ENCODE peak calls at places on chromosomes 12 and 14, in seven cellular contexts. I is BJ; P is CD8-positive, alpha-beta T cell; H is HCT116; C is colonic mucosa; Z is dorsolateral prefrontal cortex; J is adrenal gland. Y is an unnamed sample.
A peak's percentile ranks its signal among the peaks of the same experiment; 100 is the strongest.

GRCh38 chr12:80121661-80122060 is 22.3 kb downstream of the OTOGL start:
- DNase-seq in P (no peak), J (no peak), C (no peak), H (no peak), Z (no peak), I (no peak), Y (no peak)

GRCh38 chr12:107903377-107904061 is 129.0 kb downstream of the ASCL4 start:
- DNase-seq in J (peak; percentile 35), C (peak; percentile 84), Z (peak; percentile 29), P (no peak), I (no peak), H (no peak), Y (no peak)

GRCh38 chr14:26138764-26139445 is 458.9 kb downstream of the NOVA1 start:
- DNase-seq in Z (no peak), C (no peak), H (no peak), P (no peak), J (no peak), I (no peak), Y (peak; percentile 84)

GRCh38 chr14:95023886-95024285 is 133.4 kb downstream of the DICER1 start:
- DNase-seq in J (no peak), C (peak; percentile 16), P (no peak), I (no peak), H (no peak), Z (no peak), Y (no peak)

GRCh38 chr14:84591827-84592540 is 938.0 kb upstream of the FLRT2 start:
- DNase-seq in I (no peak), C (no peak), H (no peak), J (no peak), P (no peak), Z (no peak), Y (no peak)

GRCh38 chr14:103144085-103144484 is 20.8 kb downstream of the TNFAIP2 start:
- DNase-seq in Z (no peak), P (no peak), J (no peak), I (peak; percentile 79), H (no peak), C (no peak), Y (peak; percentile 61)

GRCh38 chr14:100193417-100194357 is 34.2 kb upstream of the DEGS2 start:
- DNase-seq in Z (peak; percentile 27), J (no peak), C (no peak), P (no peak), I (no peak), H (no peak), Y (no peak)

GRCh38 chr12:32248594-32249140 is 142.0 kb downstream of the BICD1 start:
- DNase-seq in H (no peak), P (no peak), Z (no peak), I (no peak), C (no peak), J (no peak), Y (peak; percentile 74)

GRCh38 chr14:63174760-63175191 is 29.5 kb upstream of the RHOJ start:
- DNase-seq in C (no peak), H (peak; percentile 12), I (peak; percentile 54), P (no peak), J (no peak), Z (no peak), Y (peak; percentile 64)

GRCh38 chr12:160858-161257 is 53.1 kb downstream of the SLC6A12 start:
- DNase-seq in H (no peak), P (no peak), C (no peak), J (no peak), Z (no peak), I (no peak), Y (no peak)

GRCh38 chr12:32457251-32458025 is 58.1 kb downstream of the FGD4 start:
- DNase-seq in P (no peak), C (no peak), J (no peak), Z (no peak), H (no peak), I (no peak), Y (no peak)

GRCh38 chr12:15788266-15789214 is 648 bp downstream of the EPS8 start:
- DNase-seq in J (peak; percentile 45), P (no peak), C (peak; percentile 68), Z (peak; percentile 40), I (no peak), H (peak; percentile 34), Y (peak; percentile 50)

GRCh38 chr14:51395361-51395849 is 155.4 kb downstream of the TMX1 start:
- DNase-seq in P (no peak), I (peak; percentile 91), C (no peak), H (no peak), Z (no peak), J (peak; percentile 19), Y (peak; percentile 99)

GRCh38 chr12:95532851-95533250 is 18.4 kb downstream of the USP44 start:
- DNase-seq in I (no peak), Z (no peak), P (no peak), J (no peak), H (no peak), C (no peak), Y (peak; percentile 58)

GRCh38 chr14:80586116-80586515 is 355.4 kb downstream of the CEP128 start:
- DNase-seq in J (no peak), C (no peak), P (no peak), Z (no peak), H (no peak), I (no peak), Y (no peak)

GRCh38 chr14:61148742-61149350 is 132.3 kb downstream of the TMEM30B start:
- DNase-seq in I (no peak), H (no peak), Z (no peak), P (no peak), C (no peak), J (no peak), Y (no peak)

GRCh38 chr14:83842536-83842935 is 1687.4 kb upstream of the FLRT2 start:
- DNase-seq in C (no peak), J (no peak), I (no peak), Z (no peak), P (no peak), H (no peak), Y (no peak)

GRCh38 chr14:24940213-24940783 is 109.6 kb downstream of the STXBP6 start:
- DNase-seq in J (no peak), I (no peak), Z (no peak), H (no peak), P (no peak), C (no peak), Y (no peak)

GRCh38 chr12:91327136-91327535 is 144.5 kb upstream of the DCN start:
- DNase-seq in J (no peak), C (no peak), Z (no peak), P (no peak), I (no peak), H (no peak), Y (no peak)

GRCh38 chr12:119417440-119417839 is 82.9 kb downstream of the CCDC60 start:
- DNase-seq in I (no peak), H (no peak), Z (no peak), P (no peak), J (no peak), C (no peak), Y (no peak)

GRCh38 chr12:26233620-26234019 is 38.2 kb downstream of the SSPN start:
- DNase-seq in H (no peak), J (no peak), P (no peak), C (no peak), I (no peak), Z (no peak), Y (no peak)

GRCh38 chr14:31660191-31660590 is 99.0 kb downstream of the NUBPL start:
- DNase-seq in Z (no peak), C (no peak), H (no peak), P (no peak), I (no peak), J (no peak), Y (no peak)

GRCh38 chr12:106758349-106758951 is 16.0 kb upstream of the RIC8B start:
- DNase-seq in C (peak; percentile 81), Z (no peak), H (no peak), J (no peak), I (no peak), P (no peak), Y (no peak)

GRCh38 chr12:5433840-5434646 is 2.1 kb downstream of the NTF3 start:
- DNase-seq in C (no peak), Z (no peak), J (no peak), H (no peak), I (no peak), P (no peak), Y (no peak)

GRCh38 chr12:5434647-5434968 is 2.7 kb downstream of the NTF3 start:
- DNase-seq in Z (no peak), I (no peak), H (no peak), C (no peak), J (no peak), P (no peak), Y (no peak)

GRCh38 chr12:5435161-5435560 is 3.3 kb downstream of the NTF3 start:
- DNase-seq in I (no peak), Z (no peak), P (no peak), C (no peak), J (no peak), H (no peak), Y (no peak)

GRCh38 chr12:5432011-5432400 is at the start of gene NTF3:
- DNase-seq in H (no peak), Z (no peak), I (no peak), C (no peak), J (no peak), P (no peak), Y (no peak)

GRCh38 chr12:5433081-5433839 is 1.4 kb downstream of the NTF3 start:
- DNase-seq in Z (no peak), I (no peak), H (no peak), J (no peak), P (no peak), C (no peak), Y (no peak)
- H3K27me3 ChIP-seq in Z (peaks cover 13% of the 10 kb centered on the region), I (peaks cover 27% of the 10 kb centered on the region), H (peaks cover 28% of the 10 kb centered on the region), J (peaks cover 26% of the 10 kb centered on the region), P (peaks cover 9% of the 10 kb centered on the region), C (peaks cover 48% of the 10 kb centered on the region), Y (peaks cover 65% of the 10 kb centered on the region)

GRCh38 chr12:102958073-102958829 is 777 bp downstream of the ASCL1 start:
- DNase-seq in H (no peak), Z (no peak), P (no peak), I (no peak), J (no peak), C (no peak), Y (no peak)
- H3K27me3 ChIP-seq in H (peaks cover 11% of the 10 kb centered on the region), Z (no peaks in the 10 kb centered on the region), P (peaks cover 19% of the 10 kb centered on the region), I (peaks cover 40% of the 10 kb centered on the region), J (peaks cover 75% of the 10 kb centered on the region), C (peaks cover 83% of the 10 kb centered on the region), Y (peaks cover 46% of the 10 kb centered on the region)

DNA sequence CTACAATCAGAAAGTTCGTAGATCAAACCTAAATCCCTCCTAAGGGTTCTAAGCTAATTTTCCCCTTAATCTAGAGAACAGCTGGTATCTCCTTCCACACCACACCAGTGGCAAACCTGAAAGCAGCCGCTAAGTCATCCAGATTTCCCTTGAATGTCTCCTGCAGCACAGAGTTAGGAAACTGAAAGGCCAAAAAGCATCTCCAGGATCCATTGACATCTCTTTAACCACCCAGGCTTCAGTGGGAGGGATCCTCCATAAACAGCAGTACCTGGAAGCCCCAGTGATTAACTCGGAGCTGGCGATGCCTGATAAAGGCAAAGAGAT is 47.6 kb downstream of the CRACR2A start:
- DNase-seq in H (no peak), P (no peak), I (no peak), C (no peak), Z (no peak), J (no peak), Y (no peak)
- H3K27me3 ChIP-seq in H (no peaks in the 10 kb centered on the region), P (no peaks in the 10 kb centered on the region), I (no peaks in the 10 kb centered on the region), C (no peaks in the 10 kb centered on the region), Z (no peaks in the 10 kb centered on the region), J (no peaks in the 10 kb centered on the region), Y (no peaks in the 10 kb centered on the region)

DNA sequence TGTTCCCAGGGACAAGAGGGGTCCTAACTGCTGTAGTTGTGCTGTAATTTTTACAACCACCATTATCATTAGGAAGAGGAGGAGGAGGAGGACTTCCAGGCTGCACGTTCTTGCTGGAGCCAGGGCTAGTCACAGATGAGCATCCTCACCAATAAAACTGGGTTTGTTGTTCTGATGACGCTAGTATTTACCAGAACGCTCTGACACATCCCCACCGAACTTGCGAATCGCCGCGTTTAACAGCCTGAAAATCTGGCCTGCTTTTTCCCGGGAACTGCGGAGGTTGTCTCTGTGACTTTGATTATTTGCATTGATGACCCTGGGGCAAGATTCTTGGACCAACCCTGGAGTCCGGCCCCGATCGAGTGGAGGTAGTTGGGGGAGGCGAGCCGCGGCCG is 10.2 kb downstream of the TBX5 start:
- DNase-seq in P (no peak), J (no peak), H (no peak), C (no peak), Z (no peak), I (peak; percentile 83), Y (peak; percentile 8)
- H3K27me3 ChIP-seq in P (peaks cover 14% of the 10 kb centered on the region), J (peaks cover 76% of the 10 kb centered on the region), H (peaks cover 44% of the 10 kb centered on the region), C (peaks cover 53% of the 10 kb centered on the region), Z (peaks cover 46% of the 10 kb centered on the region), I (no peaks in the 10 kb centered on the region), Y (peaks cover 37% of the 10 kb centered on the region)